ENCODE peak calls at places on chromosomes 5 and 9, in nine cellular contexts. One of them, this sample, is unnamed.

GRCh38 chr9:125990793-125991220 is 243.6 kb downstream of the PBX3 start:
- DNase-seq in neural crest cell: no peak
- DNase-seq in CD8-positive, alpha-beta memory T cell: no peak
- DNase-seq in DMS 273 treated with DMSO at 0.1 percent for 48 hours: no peak
- DNase-seq in A172: no peak
- DNase-seq in AG20443: no peak
- DNase-seq in stimulated activated CD4-positive, alpha-beta T cell treated with anti-CD3 and anti-CD28 coated beads, TNF-alpha, amount 100 ng/mL, for 4 hours: no peak
- DNase-seq in stimulated activated CD8-positive, alpha-beta memory T cell treated with anti-CD3 and anti-CD28 coated beads, Interleukin-2, amount 100 ng/mL, for 1 hour: no peak
- DNase-seq in AG08395: no peak
- DNase-seq in this sample: no peak

GRCh38 chr9:116247284-116247683 is 93.7 kb downstream of the PAPPA start:
- DNase-seq in stimulated activated CD4-positive, alpha-beta T cell treated with anti-CD3 and anti-CD28 coated beads, TNF-alpha, amount 100 ng/mL, for 4 hours: no peak
- DNase-seq in A172: no peak
- DNase-seq in AG20443: no peak
- DNase-seq in AG08395: no peak
- DNase-seq in stimulated activated CD8-positive, alpha-beta memory T cell treated with anti-CD3 and anti-CD28 coated beads, Interleukin-2, amount 100 ng/mL, for 1 hour: no peak
- DNase-seq in neural crest cell: no peak
- DNase-seq in CD8-positive, alpha-beta memory T cell: no peak
- DNase-seq in DMS 273 treated with DMSO at 0.1 percent for 48 hours: no peak
- DNase-seq in this sample: no peak

GRCh38 chr5:114565871-114566270 is 204.0 kb downstream of the KCNN2 start:
- DNase-seq in AG08395: no peak
- DNase-seq in neural crest cell: no peak
- DNase-seq in stimulated activated CD8-positive, alpha-beta memory T cell treated with anti-CD3 and anti-CD28 coated beads, Interleukin-2, amount 100 ng/mL, for 1 hour: no peak
- DNase-seq in stimulated activated CD4-positive, alpha-beta T cell treated with anti-CD3 and anti-CD28 coated beads, TNF-alpha, amount 100 ng/mL, for 4 hours: no peak
- DNase-seq in CD8-positive, alpha-beta memory T cell: no peak
- DNase-seq in DMS 273 treated with DMSO at 0.1 percent for 48 hours: no peak
- DNase-seq in AG20443: no peak
- DNase-seq in A172: no peak
- DNase-seq in this sample: no peak

GRCh38 chr5:128241071-128241695 is 157.6 kb downstream of the SLC12A2 start:
- DNase-seq in AG20443: no peak
- DNase-seq in A172: no peak
- DNase-seq in neural crest cell: no peak
- DNase-seq in CD8-positive, alpha-beta memory T cell: no peak
- DNase-seq in AG08395: peak; percentile 9
- DNase-seq in DMS 273 treated with DMSO at 0.1 percent for 48 hours: no peak
- DNase-seq in stimulated activated CD4-positive, alpha-beta T cell treated with anti-CD3 and anti-CD28 coated beads, TNF-alpha, amount 100 ng/mL, for 4 hours: no peak
- DNase-seq in stimulated activated CD8-positive, alpha-beta memory T cell treated with anti-CD3 and anti-CD28 coated beads, Interleukin-2, amount 100 ng/mL, for 1 hour: no peak
- DNase-seq in this sample: no peak

GRCh38 chr5:59496524-59497134 is 396.9 kb downstream of the PDE4D start:
- DNase-seq in neural crest cell: no peak
- DNase-seq in DMS 273 treated with DMSO at 0.1 percent for 48 hours: no peak
- DNase-seq in AG20443: peak; percentile 46
- DNase-seq in A172: no peak
- DNase-seq in stimulated activated CD8-positive, alpha-beta memory T cell treated with anti-CD3 and anti-CD28 coated beads, Interleukin-2, amount 100 ng/mL, for 1 hour: no peak
- DNase-seq in stimulated activated CD4-positive, alpha-beta T cell treated with anti-CD3 and anti-CD28 coated beads, TNF-alpha, amount 100 ng/mL, for 4 hours: no peak
- DNase-seq in AG08395: peak; percentile 37
- DNase-seq in CD8-positive, alpha-beta memory T cell: no peak
- DNase-seq in this sample: no peak

GRCh38 chr5:61044545-61044944 is 99.5 kb downstream of the NDUFAF2 start:
- DNase-seq in DMS 273 treated with DMSO at 0.1 percent for 48 hours: no peak
- DNase-seq in AG20443: no peak
- DNase-seq in AG08395: no peak
- DNase-seq in CD8-positive, alpha-beta memory T cell: no peak
- DNase-seq in stimulated activated CD4-positive, alpha-beta T cell treated with anti-CD3 and anti-CD28 coated beads, TNF-alpha, amount 100 ng/mL, for 4 hours: no peak
- DNase-seq in stimulated activated CD8-positive, alpha-beta memory T cell treated with anti-CD3 and anti-CD28 coated beads, Interleukin-2, amount 100 ng/mL, for 1 hour: no peak
- DNase-seq in neural crest cell: no peak
- DNase-seq in A172: no peak
- DNase-seq in this sample: no peak

GRCh38 chr5:92525131-92525530 is 1055.9 kb downstream of the NR2F1-AS1 start:
- DNase-seq in A172: no peak
- DNase-seq in DMS 273 treated with DMSO at 0.1 percent for 48 hours: no peak
- DNase-seq in AG20443: no peak
- DNase-seq in stimulated activated CD4-positive, alpha-beta T cell treated with anti-CD3 and anti-CD28 coated beads, TNF-alpha, amount 100 ng/mL, for 4 hours: no peak
- DNase-seq in neural crest cell: no peak
- DNase-seq in CD8-positive, alpha-beta memory T cell: no peak
- DNase-seq in AG08395: no peak
- DNase-seq in stimulated activated CD8-positive, alpha-beta memory T cell treated with anti-CD3 and anti-CD28 coated beads, Interleukin-2, amount 100 ng/mL, for 1 hour: no peak
- DNase-seq in this sample: no peak

GRCh38 chr5:32996336-32996735 is 285.2 kb downstream of the NPR3 start:
- DNase-seq in stimulated activated CD8-positive, alpha-beta memory T cell treated with anti-CD3 and anti-CD28 coated beads, Interleukin-2, amount 100 ng/mL, for 1 hour: no peak
- DNase-seq in DMS 273 treated with DMSO at 0.1 percent for 48 hours: no peak
- DNase-seq in neural crest cell: no peak
- DNase-seq in AG08395: no peak
- DNase-seq in AG20443: no peak
- DNase-seq in stimulated activated CD4-positive, alpha-beta T cell treated with anti-CD3 and anti-CD28 coated beads, TNF-alpha, amount 100 ng/mL, for 4 hours: no peak
- DNase-seq in CD8-positive, alpha-beta memory T cell: no peak
- DNase-seq in A172: no peak
- DNase-seq in this sample: no peak

This sample was measured in activated T-helper 2 cell treated with anti-CD3 and anti-CD28 coated beads, Interferon-gamma antibody, Interleukin-2, Interleukin-4, amounts not matched to agents 10 μg/mL and 5 μg/mL and 100 μg/mL, durations not matched to agents 14 hours and 24 hours and 36 hours.